ENCODE peak calls at places on chromosome 3, in nine cellular contexts. One of them, this sample, is unnamed.

GRCh38 chr3:64143399-64144130 is 81.7 kb downstream of the PRICKLE2 start:
- DNase-seq in spleen: no peak
- DNase-seq in lower leg skin: no peak
- DNase-seq in AG04450: peak; percentile 13
- DNase-seq in esophagus squamous epithelium: no peak
- DNase-seq in AG10803: peak; percentile 74
- DNase-seq in IMR-90: peak; percentile 75
- DNase-seq in fibroblast of lung: peak; percentile 71
- DNase-seq in tibial nerve: no peak
- DNase-seq in this sample: peak; percentile 25

GRCh38 chr3:42369832-42370231 is 40.6 kb downstream of the LYZL4 start:
- DNase-seq in spleen: no peak
- DNase-seq in lower leg skin: no peak
- DNase-seq in AG04450: no peak
- DNase-seq in esophagus squamous epithelium: no peak
- DNase-seq in AG10803: no peak
- DNase-seq in IMR-90: no peak
- DNase-seq in fibroblast of lung: no peak
- DNase-seq in tibial nerve: no peak
- DNase-seq in this sample: no peak

GRCh38 chr3:72848703-72849081 is 447 bp upstream of the SHQ1 start:
- DNase-seq in spleen: no peak
- DNase-seq in lower leg skin: no peak
- DNase-seq in AG04450: no peak
- DNase-seq in esophagus squamous epithelium: no peak
- DNase-seq in AG10803: no peak
- DNase-seq in IMR-90: no peak
- DNase-seq in fibroblast of lung: no peak
- DNase-seq in tibial nerve: peak; percentile 9
- DNase-seq in this sample: no peak

GRCh38 chr3:65559643-65560042 is 479.1 kb downstream of the MAGI1 start:
- DNase-seq in spleen: no peak
- DNase-seq in lower leg skin: no peak
- DNase-seq in AG04450: no peak
- DNase-seq in esophagus squamous epithelium: no peak
- DNase-seq in AG10803: no peak
- DNase-seq in IMR-90: no peak
- DNase-seq in fibroblast of lung: no peak
- DNase-seq in tibial nerve: no peak
- DNase-seq in this sample: no peak

GRCh38 chr3:9036327-9037112 is 73.2 kb upstream of the RAD18 start:
- DNase-seq in spleen: no peak
- DNase-seq in lower leg skin: peak; percentile 48
- DNase-seq in AG04450: peak; percentile 6
- DNase-seq in esophagus squamous epithelium: no peak
- DNase-seq in AG10803: peak; percentile 85
- DNase-seq in IMR-90: peak; percentile 9
- DNase-seq in fibroblast of lung: peak; percentile 93
- DNase-seq in tibial nerve: peak; percentile 57
- DNase-seq in this sample: peak; percentile 62

GRCh38 chr3:17836092-17836491 is 93.7 kb upstream of the TBC1D5 start:
- DNase-seq in spleen: no peak
- DNase-seq in lower leg skin: no peak
- DNase-seq in AG04450: no peak
- DNase-seq in esophagus squamous epithelium: no peak
- DNase-seq in AG10803: no peak
- DNase-seq in IMR-90: no peak
- DNase-seq in fibroblast of lung: no peak
- DNase-seq in tibial nerve: no peak
- DNase-seq in this sample: no peak

GRCh38 chr3:159458010-159458409 is 530.6 kb upstream of the IL12A start:
- DNase-seq in spleen: no peak
- DNase-seq in lower leg skin: no peak
- DNase-seq in AG04450: peak; percentile 69
- DNase-seq in esophagus squamous epithelium: no peak
- DNase-seq in AG10803: peak; percentile 96
- DNase-seq in IMR-90: peak; percentile 97
- DNase-seq in fibroblast of lung: peak; percentile 69
- DNase-seq in tibial nerve: no peak
- DNase-seq in this sample: peak; percentile 88

GRCh38 chr3:62667714-62668113 is 207.5 kb downstream of the CADPS start:
- DNase-seq in spleen: no peak
- DNase-seq in lower leg skin: no peak
- DNase-seq in AG04450: no peak
- DNase-seq in esophagus squamous epithelium: no peak
- DNase-seq in AG10803: no peak
- DNase-seq in IMR-90: no peak
- DNase-seq in fibroblast of lung: no peak
- DNase-seq in tibial nerve: no peak
- DNase-seq in this sample: no peak

GRCh38 chr3:116339441-116340028 is 105.8 kb downstream of the LSAMP start:
- DNase-seq in spleen: no peak
- DNase-seq in lower leg skin: no peak
- DNase-seq in AG04450: peak; percentile 7
- DNase-seq in esophagus squamous epithelium: no peak
- DNase-seq in AG10803: peak; percentile 82
- DNase-seq in IMR-90: peak; percentile 88
- DNase-seq in fibroblast of lung: peak; percentile 86
- DNase-seq in tibial nerve: no peak
- DNase-seq in this sample: no peak

GRCh38 chr3:5485427-5485826 is 297.9 kb downstream of the EDEM1 start:
- DNase-seq in spleen: no peak
- DNase-seq in lower leg skin: no peak
- DNase-seq in AG04450: no peak
- DNase-seq in esophagus squamous epithelium: no peak
- DNase-seq in AG10803: no peak
- DNase-seq in IMR-90: no peak
- DNase-seq in fibroblast of lung: no peak
- DNase-seq in tibial nerve: no peak
- DNase-seq in this sample: no peak

GRCh38 chr3:136752327-136753111 is at the start of gene STAG1:
- DNase-seq in spleen: peak; percentile 100
- DNase-seq in lower leg skin: peak; percentile 97
- DNase-seq in AG04450: peak; percentile 96
- DNase-seq in esophagus squamous epithelium: peak; percentile 84
- DNase-seq in AG10803: peak; percentile 98
- DNase-seq in IMR-90: peak; percentile 98
- DNase-seq in fibroblast of lung: peak; percentile 98
- DNase-seq in tibial nerve: peak; percentile 98
- DNase-seq in this sample: peak; percentile 93

GRCh38 chr3:128385080-128385832 is 81.4 kb downstream of the DNAJB8 start:
- DNase-seq in spleen: no peak
- DNase-seq in lower leg skin: no peak
- DNase-seq in AG04450: peak; percentile 15
- DNase-seq in esophagus squamous epithelium: no peak
- DNase-seq in AG10803: peak; percentile 79
- DNase-seq in IMR-90: peak; percentile 73
- DNase-seq in fibroblast of lung: peak; percentile 70
- DNase-seq in tibial nerve: peak; percentile 50
- DNase-seq in this sample: peak; percentile 31

GRCh38 chr3:139122221-139122581 is 77.5 kb upstream of the PRR23C start:
- DNase-seq in spleen: no peak
- DNase-seq in lower leg skin: peak; percentile 66
- DNase-seq in AG04450: peak; percentile 29
- DNase-seq in esophagus squamous epithelium: no peak
- DNase-seq in AG10803: peak; percentile 95
- DNase-seq in IMR-90: peak; percentile 76
- DNase-seq in fibroblast of lung: peak; percentile 79
- DNase-seq in tibial nerve: peak; percentile 9
- DNase-seq in this sample: peak; percentile 39

GRCh38 chr3:17808994-17809393 is 66.6 kb upstream of the TBC1D5 start:
- DNase-seq in spleen: no peak
- DNase-seq in lower leg skin: no peak
- DNase-seq in AG04450: no peak
- DNase-seq in esophagus squamous epithelium: no peak
- DNase-seq in AG10803: peak; percentile 65
- DNase-seq in IMR-90: peak; percentile 3
- DNase-seq in fibroblast of lung: peak; percentile 19
- DNase-seq in tibial nerve: no peak
- DNase-seq in this sample: no peak

GRCh38 chr3:158103956-158104338 is 2.3 kb downstream of the SHOX2 start:
- DNase-seq in spleen: no peak
- DNase-seq in lower leg skin: no peak
- DNase-seq in AG04450: no peak
- DNase-seq in esophagus squamous epithelium: no peak
- DNase-seq in AG10803: peak; percentile 16
- DNase-seq in IMR-90: no peak
- DNase-seq in fibroblast of lung: no peak
- DNase-seq in tibial nerve: peak; percentile 16
- DNase-seq in this sample: no peak
- H3K4me3 ChIP-seq in spleen: no peak overlapping the region
- H3K4me3 ChIP-seq in lower leg skin: no peak overlapping the region
- H3K4me3 ChIP-seq in AG04450: no peak overlapping the region
- H3K4me3 ChIP-seq in esophagus squamous epithelium: no peak overlapping the region
- H3K4me3 ChIP-seq in AG10803: peak overlapping the region; percentile 90
- H3K4me3 ChIP-seq in IMR-90: no peak overlapping the region
- H3K4me3 ChIP-seq in fibroblast of lung: peak overlapping the region; percentile 42
- H3K4me3 ChIP-seq in tibial nerve: peak overlapping the region; percentile 61
- H3K4me3 ChIP-seq in this sample: no peak overlapping the region

GRCh38 chr3:99929409-99930139 is 111.9 kb downstream of the CMSS1 start:
- DNase-seq in spleen: no peak
- DNase-seq in lower leg skin: peak; percentile 48
- DNase-seq in AG04450: no peak
- DNase-seq in esophagus squamous epithelium: no peak
- DNase-seq in AG10803: peak; percentile 71
- DNase-seq in IMR-90: peak; percentile 59
- DNase-seq in fibroblast of lung: peak; percentile 53
- DNase-seq in tibial nerve: peak; percentile 61
- DNase-seq in this sample: no peak
- TF ChIP-seq CTCF in spleen: no peak
- TF ChIP-seq CTCF in lower leg skin: no peak
- TF ChIP-seq CTCF in AG04450: no peak
- TF ChIP-seq CTCF in esophagus squamous epithelium: no peak
- TF ChIP-seq CTCF in AG10803: no peak
- TF ChIP-seq CTCF in IMR-90: no peak
- TF ChIP-seq CTCF in fibroblast of lung: no peak
- TF ChIP-seq CTCF in tibial nerve: no peak
- TF ChIP-seq CTCF in this sample: no peak

GRCh38 chr3:58082047-58082446 is 73.8 kb downstream of the FLNB start:
- DNase-seq in spleen: no peak
- DNase-seq in lower leg skin: no peak
- DNase-seq in AG04450: peak; percentile 53
- DNase-seq in esophagus squamous epithelium: no peak
- DNase-seq in AG10803: no peak
- DNase-seq in IMR-90: peak; percentile 91
- DNase-seq in fibroblast of lung: peak; percentile 74
- DNase-seq in tibial nerve: no peak
- DNase-seq in this sample: no peak
- H3K4me3 ChIP-seq in spleen: no peak overlapping the region
- H3K4me3 ChIP-seq in lower leg skin: no peak overlapping the region
- H3K4me3 ChIP-seq in AG04450: no peak overlapping the region
- H3K4me3 ChIP-seq in esophagus squamous epithelium: no peak overlapping the region
- H3K4me3 ChIP-seq in AG10803: no peak overlapping the region
- H3K4me3 ChIP-seq in IMR-90: no peak overlapping the region
- H3K4me3 ChIP-seq in fibroblast of lung: no peak overlapping the region
- H3K4me3 ChIP-seq in tibial nerve: no peak overlapping the region
- H3K4me3 ChIP-seq in this sample: no peak overlapping the region

GRCh38 chr3:167396075-167396474 is 16.0 kb upstream of the ZBBX start:
- DNase-seq in spleen: no peak
- DNase-seq in lower leg skin: no peak
- DNase-seq in AG04450: no peak
- DNase-seq in esophagus squamous epithelium: no peak
- DNase-seq in AG10803: no peak
- DNase-seq in IMR-90: no peak
- DNase-seq in fibroblast of lung: no peak
- DNase-seq in tibial nerve: no peak
- DNase-seq in this sample: no peak

DNA sequence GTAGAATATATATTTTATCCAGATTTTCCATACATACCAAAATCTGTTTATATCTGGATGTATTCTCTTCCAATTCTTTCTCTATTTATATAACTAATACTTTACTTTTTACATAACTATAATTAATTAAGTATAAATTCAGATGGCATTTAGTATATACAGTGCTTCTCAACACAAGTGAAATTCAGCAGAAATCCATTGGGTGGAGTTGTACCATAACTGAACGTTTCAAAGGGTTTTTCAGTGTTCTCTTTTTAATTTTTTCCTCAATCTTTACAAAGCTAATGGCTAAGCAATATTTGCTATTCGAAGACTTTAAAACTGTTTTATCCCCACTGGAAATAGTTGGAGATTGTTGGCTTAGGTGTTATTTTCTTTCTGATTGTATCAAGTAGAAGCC is 13.9 kb upstream of the ZBBX start:
- DNase-seq in spleen: no peak
- DNase-seq in lower leg skin: no peak
- DNase-seq in AG04450: no peak
- DNase-seq in esophagus squamous epithelium: no peak
- DNase-seq in AG10803: no peak
- DNase-seq in IMR-90: no peak
- DNase-seq in fibroblast of lung: no peak
- DNase-seq in tibial nerve: no peak
- DNase-seq in this sample: no peak
- TF ChIP-seq CTCF in spleen: no peak
- TF ChIP-seq CTCF in lower leg skin: no peak
- TF ChIP-seq CTCF in AG04450: no peak
- TF ChIP-seq CTCF in esophagus squamous epithelium: no peak
- TF ChIP-seq CTCF in AG10803: no peak
- TF ChIP-seq CTCF in IMR-90: no peak
- TF ChIP-seq CTCF in fibroblast of lung: no peak
- TF ChIP-seq CTCF in tibial nerve: no peak
- TF ChIP-seq CTCF in this sample: no peak

GRCh38 chr3:156685198-156685597 is 10.8 kb downstream of the TIPARP start:
- DNase-seq in spleen: no peak
- DNase-seq in lower leg skin: no peak
- DNase-seq in AG04450: no peak
- DNase-seq in esophagus squamous epithelium: no peak
- DNase-seq in AG10803: peak; percentile 78
- DNase-seq in IMR-90: peak; percentile 53
- DNase-seq in fibroblast of lung: no peak
- DNase-seq in tibial nerve: no peak
- DNase-seq in this sample: no peak
- H3K4me3 ChIP-seq in spleen: no peak overlapping the region
- H3K4me3 ChIP-seq in lower leg skin: no peak overlapping the region
- H3K4me3 ChIP-seq in AG04450: no peak overlapping the region
- H3K4me3 ChIP-seq in esophagus squamous epithelium: no peak overlapping the region
- H3K4me3 ChIP-seq in AG10803: peak overlapping the region; percentile 11
- H3K4me3 ChIP-seq in IMR-90: no peak overlapping the region
- H3K4me3 ChIP-seq in fibroblast of lung: no peak overlapping the region
- H3K4me3 ChIP-seq in tibial nerve: no peak overlapping the region
- H3K4me3 ChIP-seq in this sample: no peak overlapping the region

DNA sequence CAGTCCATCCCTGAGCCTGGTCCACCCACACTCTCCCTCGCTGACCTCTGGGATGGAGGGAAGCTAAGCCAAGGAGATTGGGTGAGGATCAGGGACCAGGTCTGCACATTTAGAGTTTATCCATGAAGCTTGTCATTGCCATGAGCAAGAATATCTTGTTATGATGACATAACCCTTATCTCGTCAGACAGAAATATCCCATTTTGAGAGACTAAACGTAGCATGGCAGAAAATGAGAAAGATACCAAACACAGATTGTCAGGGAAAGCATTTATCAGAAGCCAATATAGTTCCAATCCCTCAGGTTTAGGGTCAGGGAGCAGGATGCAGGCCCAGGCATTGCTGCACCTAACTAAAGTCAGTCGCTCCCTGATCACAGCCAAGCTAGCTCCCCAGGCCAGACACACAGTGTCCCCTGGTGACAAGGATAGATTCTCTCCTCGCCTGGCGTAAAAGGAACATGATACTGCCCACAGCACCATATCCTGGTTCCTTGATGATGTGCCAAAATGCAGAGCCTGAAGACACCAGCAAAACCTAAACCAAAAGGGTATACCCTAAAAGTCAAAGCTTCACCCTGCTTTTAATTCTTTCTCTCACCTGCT is 66.9 kb downstream of the DCLK3 start:
- DNase-seq in spleen: no peak
- DNase-seq in lower leg skin: no peak
- DNase-seq in AG04450: no peak
- DNase-seq in esophagus squamous epithelium: no peak
- DNase-seq in AG10803: no peak
- DNase-seq in IMR-90: no peak
- DNase-seq in fibroblast of lung: no peak
- DNase-seq in tibial nerve: no peak
- DNase-seq in this sample: no peak
- TF ChIP-seq CTCF in spleen: no peak
- TF ChIP-seq CTCF in lower leg skin: no peak
- TF ChIP-seq CTCF in AG04450: no peak
- TF ChIP-seq CTCF in esophagus squamous epithelium: no peak
- TF ChIP-seq CTCF in AG10803: peak; percentile 24
- TF ChIP-seq CTCF in IMR-90: peak; percentile 2
- TF ChIP-seq CTCF in fibroblast of lung: no peak
- TF ChIP-seq CTCF in tibial nerve: no peak
- TF ChIP-seq CTCF in this sample: peak; percentile 21

This sample was measured in AG09309.